ENCODE peak calls at places on chromosomes 13 and 19, in six cellular contexts. One of them, this sample, is unnamed.

GRCh38 chr19:35845215-35846037 is 6.9 kb downstream of the NPHS1 start:
- DNase-seq in HL-60: no peak
- DNase-seq in foreskin fibroblast: peak
- DNase-seq in stimulated activated CD4-positive, alpha-beta T cell treated with anti-CD3 and anti-CD28 coated beads, Interleukin-2, amount 100 ng/mL, for 24 hours: no peak
- DNase-seq in naive thymus-derived CD4-positive, alpha-beta T cell: no peak
- DNase-seq in COR-L47: no peak
- DNase-seq in this sample: no peak

GRCh38 chr13:21055511-21056045 is 5.8 kb downstream of the LATS2 start:
- DNase-seq in COR-L47: no peak
- DNase-seq in foreskin fibroblast: no peak
- DNase-seq in naive thymus-derived CD4-positive, alpha-beta T cell: no peak
- DNase-seq in stimulated activated CD4-positive, alpha-beta T cell treated with anti-CD3 and anti-CD28 coated beads, Interleukin-2, amount 100 ng/mL, for 24 hours: no peak
- DNase-seq in HL-60: no peak
- DNase-seq in this sample: no peak

GRCh38 chr19:14091086-14091884 is 734 bp upstream of the SAMD1 start:
- DNase-seq in foreskin fibroblast: peak
- DNase-seq in naive thymus-derived CD4-positive, alpha-beta T cell: peak
- DNase-seq in COR-L47: peak
- DNase-seq in stimulated activated CD4-positive, alpha-beta T cell treated with anti-CD3 and anti-CD28 coated beads, Interleukin-2, amount 100 ng/mL, for 24 hours: peak
- DNase-seq in HL-60: peak
- DNase-seq in this sample: peak

GRCh38 chr13:44141213-44141724 is 232.4 kb upstream of the SERP2 start:
- DNase-seq in stimulated activated CD4-positive, alpha-beta T cell treated with anti-CD3 and anti-CD28 coated beads, Interleukin-2, amount 100 ng/mL, for 24 hours: peak
- DNase-seq in foreskin fibroblast: no peak
- DNase-seq in naive thymus-derived CD4-positive, alpha-beta T cell: peak
- DNase-seq in HL-60: no peak
- DNase-seq in COR-L47: no peak
- DNase-seq in this sample: no peak

GRCh38 chr13:95420501-95420900 is 119.2 kb upstream of the ABCC4 start:
- DNase-seq in stimulated activated CD4-positive, alpha-beta T cell treated with anti-CD3 and anti-CD28 coated beads, Interleukin-2, amount 100 ng/mL, for 24 hours: no peak
- DNase-seq in foreskin fibroblast: no peak
- DNase-seq in COR-L47: no peak
- DNase-seq in naive thymus-derived CD4-positive, alpha-beta T cell: no peak
- DNase-seq in HL-60: peak
- DNase-seq in this sample: no peak

GRCh38 chr19:58181902-58182576 is 822 bp upstream of the ZNF274 start:
- DNase-seq in HL-60: peak
- DNase-seq in COR-L47: peak
- DNase-seq in foreskin fibroblast: peak
- DNase-seq in naive thymus-derived CD4-positive, alpha-beta T cell: peak
- DNase-seq in stimulated activated CD4-positive, alpha-beta T cell treated with anti-CD3 and anti-CD28 coated beads, Interleukin-2, amount 100 ng/mL, for 24 hours: peak
- DNase-seq in this sample: peak

GRCh38 chr13:25148005-25148798 is 23.9 kb downstream of the AMER2 start:
- DNase-seq in COR-L47: no peak
- DNase-seq in foreskin fibroblast: no peak
- DNase-seq in stimulated activated CD4-positive, alpha-beta T cell treated with anti-CD3 and anti-CD28 coated beads, Interleukin-2, amount 100 ng/mL, for 24 hours: no peak
- DNase-seq in naive thymus-derived CD4-positive, alpha-beta T cell: no peak
- DNase-seq in HL-60: no peak
- DNase-seq in this sample: no peak

GRCh38 chr13:46660859-46661258 is 107.9 kb downstream of the LRCH1 start:
- DNase-seq in naive thymus-derived CD4-positive, alpha-beta T cell: no peak
- DNase-seq in COR-L47: no peak
- DNase-seq in stimulated activated CD4-positive, alpha-beta T cell treated with anti-CD3 and anti-CD28 coated beads, Interleukin-2, amount 100 ng/mL, for 24 hours: no peak
- DNase-seq in HL-60: no peak
- DNase-seq in foreskin fibroblast: no peak
- DNase-seq in this sample: no peak

GRCh38 chr19:2770055-2771013 is 12.7 kb downstream of the SGTA start:
- DNase-seq in COR-L47: no peak
- DNase-seq in naive thymus-derived CD4-positive, alpha-beta T cell: no peak
- DNase-seq in stimulated activated CD4-positive, alpha-beta T cell treated with anti-CD3 and anti-CD28 coated beads, Interleukin-2, amount 100 ng/mL, for 24 hours: no peak
- DNase-seq in foreskin fibroblast: peak
- DNase-seq in HL-60: peak
- DNase-seq in this sample: no peak

GRCh38 chr19:17720487-17720839 is 1.2 kb downstream of the MAP1S start:
- DNase-seq in foreskin fibroblast: peak
- DNase-seq in COR-L47: no peak
- DNase-seq in HL-60: no peak
- DNase-seq in naive thymus-derived CD4-positive, alpha-beta T cell: no peak
- DNase-seq in stimulated activated CD4-positive, alpha-beta T cell treated with anti-CD3 and anti-CD28 coated beads, Interleukin-2, amount 100 ng/mL, for 24 hours: no peak
- DNase-seq in this sample: no peak

GRCh38 chr13:47611664-47612288 is 389.3 kb downstream of the SUCLA2 start:
- DNase-seq in stimulated activated CD4-positive, alpha-beta T cell treated with anti-CD3 and anti-CD28 coated beads, Interleukin-2, amount 100 ng/mL, for 24 hours: no peak
- DNase-seq in HL-60: no peak
- DNase-seq in COR-L47: no peak
- DNase-seq in foreskin fibroblast: peak
- DNase-seq in naive thymus-derived CD4-positive, alpha-beta T cell: no peak
- DNase-seq in this sample: no peak

GRCh38 chr19:46696052-46696451 is 20.9 kb downstream of the PRKD2 start:
- DNase-seq in stimulated activated CD4-positive, alpha-beta T cell treated with anti-CD3 and anti-CD28 coated beads, Interleukin-2, amount 100 ng/mL, for 24 hours: no peak
- DNase-seq in foreskin fibroblast: no peak
- DNase-seq in naive thymus-derived CD4-positive, alpha-beta T cell: no peak
- DNase-seq in COR-L47: no peak
- DNase-seq in HL-60: no peak
- DNase-seq in this sample: no peak

GRCh38 chr13:104106705-104107393 is 1040.6 kb upstream of the SLC10A2 start:
- DNase-seq in COR-L47: peak
- DNase-seq in stimulated activated CD4-positive, alpha-beta T cell treated with anti-CD3 and anti-CD28 coated beads, Interleukin-2, amount 100 ng/mL, for 24 hours: no peak
- DNase-seq in naive thymus-derived CD4-positive, alpha-beta T cell: no peak
- DNase-seq in foreskin fibroblast: peak
- DNase-seq in HL-60: peak
- DNase-seq in this sample: no peak

GRCh38 chr19:1035998-1036621 is 3.8 kb upstream of the ABCA7 start:
- DNase-seq in foreskin fibroblast: peak
- DNase-seq in HL-60: no peak
- DNase-seq in naive thymus-derived CD4-positive, alpha-beta T cell: no peak
- DNase-seq in COR-L47: no peak
- DNase-seq in stimulated activated CD4-positive, alpha-beta T cell treated with anti-CD3 and anti-CD28 coated beads, Interleukin-2, amount 100 ng/mL, for 24 hours: no peak
- DNase-seq in this sample: no peak

GRCh38 chr13:112168771-112169170 is 101.8 kb downstream of the SOX1 start:
- DNase-seq in naive thymus-derived CD4-positive, alpha-beta T cell: no peak
- DNase-seq in COR-L47: no peak
- DNase-seq in HL-60: no peak
- DNase-seq in stimulated activated CD4-positive, alpha-beta T cell treated with anti-CD3 and anti-CD28 coated beads, Interleukin-2, amount 100 ng/mL, for 24 hours: no peak
- DNase-seq in foreskin fibroblast: no peak
- DNase-seq in this sample: no peak

GRCh38 chr13:78160793-78161192 is 242.2 kb upstream of the EDNRB start:
- DNase-seq in HL-60: peak
- DNase-seq in naive thymus-derived CD4-positive, alpha-beta T cell: no peak
- DNase-seq in foreskin fibroblast: peak
- DNase-seq in stimulated activated CD4-positive, alpha-beta T cell treated with anti-CD3 and anti-CD28 coated beads, Interleukin-2, amount 100 ng/mL, for 24 hours: no peak
- DNase-seq in COR-L47: no peak
- DNase-seq in this sample: no peak